ENCODE peak calls at places on chromosomes 1 and 21, in six cellular contexts. H is SJSA1, J is psoas muscle, R is EH, S is caudate nucleus, T is GM12878. V is an unnamed sample.

GRCh38 chr1:8817413-8818324 is at the start of gene RERE:
- DNase-seq in J (peak), S (no peak), R (peak), H (peak), T (peak), V (peak)

GRCh38 chr1:53172751-53173498 is 23.7 kb upstream of the CPT2 start:
- DNase-seq in T (no peak), H (peak), S (no peak), J (no peak), R (peak), V (peak)

GRCh38 chr1:148353461-148354283 is 129.4 kb downstream of the PPIAL4G start:
- DNase-seq in S (no peak), R (peak), T (no peak), J (no peak), H (no peak), V (no peak)

GRCh38 chr21:46393451-46393940 is 65.2 kb upstream of the DIP2A start:
- DNase-seq in H (no peak), J (peak), T (no peak), S (no peak), R (no peak), V (no peak)

GRCh38 chr21:32356874-32357395 is 35.9 kb downstream of the URB1 start:
- DNase-seq in T (no peak), R (no peak), J (no peak), H (no peak), S (no peak), V (no peak)

GRCh38 chr1:3664700-3665375 is 12.5 kb downstream of the TP73 start:
- DNase-seq in R (no peak), H (no peak), T (no peak), S (no peak), J (no peak), V (peak)

GRCh38 chr1:213268221-213268620 is 217.2 kb downstream of the RPS6KC1 start:
- DNase-seq in J (no peak), S (no peak), T (no peak), R (peak), H (no peak), V (no peak)

GRCh38 chr1:48084826-48085225 is 87.6 kb upstream of the TRABD2B start:
- DNase-seq in J (no peak), R (no peak), S (no peak), H (no peak), T (no peak), V (no peak)

GRCh38 chr1:218658899-218659298 is 313.8 kb downstream of the TGFB2 start:
- DNase-seq in S (no peak), T (no peak), R (peak), H (peak), J (no peak), V (no peak)

GRCh38 chr1:201594575-201595245 is 55.8 kb downstream of the NAV1 start:
- DNase-seq in R (peak), T (no peak), H (no peak), S (no peak), J (no peak), V (no peak)

GRCh38 chr1:220808501-220809186 is 21.9 kb downstream of the MTARC1 start:
- DNase-seq in S (no peak), R (no peak), T (no peak), J (no peak), H (no peak), V (no peak)

GRCh38 chr1:12161662-12162458 is 4.9 kb upstream of the TNFRSF1B start:
- DNase-seq in J (peak), R (peak), T (peak), H (peak), S (no peak), V (peak)

GRCh38 chr1:169288011-169288414 is 79.6 kb downstream of the NME7 start:
- DNase-seq in R (peak), H (peak), S (no peak), T (no peak), J (no peak), V (no peak)

GRCh38 chr1:236103646-236104218 is 38.6 kb upstream of the GPR137B start:
- DNase-seq in T (no peak), J (no peak), H (peak), S (no peak), R (peak), V (peak)

GRCh38 chr21:41641821-41642368 is 125.0 kb downstream of the RIPK4 start:
- DNase-seq in T (no peak), S (no peak), H (peak), J (peak), R (peak), V (no peak)

GRCh38 chr1:29626066-29626465 is 389.7 kb downstream of the PTPRU start:
- DNase-seq in H (no peak), J (no peak), R (no peak), T (no peak), S (no peak), V (no peak)

GRCh38 chr1:24709748-24710416 is 35.4 kb upstream of the CLIC4 start:
- DNase-seq in J (no peak), S (no peak), T (no peak), R (no peak), H (no peak), V (no peak)

GRCh38 chr1:233140519-233140918 is 155.0 kb downstream of the PCNX2 start:
- DNase-seq in H (no peak), R (no peak), S (no peak), T (no peak), J (no peak), V (no peak)

V was measured in Karpas-422.